ENCODE peak calls at places on chromosome 19, in four cellular contexts. One of them, this sample, is unnamed.

GRCh38 chr19:36849701-36850645 is 703 bp upstream of the ZNF345 start:
- DNase-seq in HepG2: peak
- DNase-seq in A549: no peak
- DNase-seq in K562: peak
- DNase-seq in this sample: peak

GRCh38 chr19:51794865-51795490 is at the start of gene FPR3:
- DNase-seq in HepG2: no peak
- DNase-seq in A549: no peak
- DNase-seq in K562: no peak
- DNase-seq in this sample: no peak

GRCh38 chr19:19642506-19643157 is 825 bp downstream of the GMIP start:
- DNase-seq in HepG2: no peak
- DNase-seq in A549: peak
- DNase-seq in K562: peak
- DNase-seq in this sample: no peak

GRCh38 chr19:35935911-35936737 is at the start of gene LRFN3:
- DNase-seq in HepG2: peak
- DNase-seq in A549: peak
- DNase-seq in K562: peak
- DNase-seq in this sample: peak

GRCh38 chr19:18701250-18701608 is 17.7 kb downstream of the CRTC1 start:
- DNase-seq in HepG2: no peak
- DNase-seq in A549: no peak
- DNase-seq in K562: no peak
- DNase-seq in this sample: no peak

GRCh38 chr19:45641274-45642105 is 2.3 kb upstream of the EML2 start:
- DNase-seq in HepG2: peak
- DNase-seq in A549: peak
- DNase-seq in K562: peak
- DNase-seq in this sample: peak

GRCh38 chr19:33505168-33505567 is 16.4 kb downstream of the PEPD start:
- DNase-seq in HepG2: no peak
- DNase-seq in A549: no peak
- DNase-seq in K562: no peak
- DNase-seq in this sample: no peak

GRCh38 chr19:44704982-44705381 is 6.0 kb downstream of the CEACAM16 start:
- DNase-seq in HepG2: no peak
- DNase-seq in A549: no peak
- DNase-seq in K562: no peak
- DNase-seq in this sample: no peak

GRCh38 chr19:35267818-35268545 is 780 bp upstream of the USF2 start:
- DNase-seq in HepG2: no peak
- DNase-seq in A549: peak
- DNase-seq in K562: peak
- DNase-seq in this sample: peak

GRCh38 chr19:51323481-51323891 is 12.0 kb downstream of the IGLON5 start:
- DNase-seq in HepG2: no peak
- DNase-seq in A549: no peak
- DNase-seq in K562: no peak
- DNase-seq in this sample: no peak

GRCh38 chr19:38388310-38389100 is at the start of gene SPRED3:
- DNase-seq in HepG2: no peak
- DNase-seq in A549: peak
- DNase-seq in K562: no peak
- DNase-seq in this sample: peak

GRCh38 chr19:33388817-33389573 is 15.5 kb downstream of the CEBPG start:
- DNase-seq in HepG2: no peak
- DNase-seq in A549: no peak
- DNase-seq in K562: no peak
- DNase-seq in this sample: no peak

GRCh38 chr19:44640518-44640917 is 3.2 kb upstream of the PVR start:
- DNase-seq in HepG2: no peak
- DNase-seq in A549: no peak
- DNase-seq in K562: no peak
- DNase-seq in this sample: no peak

GRCh38 chr19:50488795-50489194 is 12.1 kb upstream of the GARIN5A start:
- DNase-seq in HepG2: no peak
- DNase-seq in A549: no peak
- DNase-seq in K562: no peak
- DNase-seq in this sample: no peak

GRCh38 chr19:54390942-54391577 is 24.2 kb upstream of the TTYH1 start:
- DNase-seq in HepG2: peak
- DNase-seq in A549: no peak
- DNase-seq in K562: peak
- DNase-seq in this sample: peak

GRCh38 chr19:55753401-55753800 is 5.5 kb upstream of the RFPL4A start:
- DNase-seq in HepG2: no peak
- DNase-seq in A549: no peak
- DNase-seq in K562: no peak
- DNase-seq in this sample: no peak

GRCh38 chr19:10230155-10230903 is 802 bp downstream of the S1PR2 start:
- DNase-seq in HepG2: no peak
- DNase-seq in A549: no peak
- DNase-seq in K562: no peak
- DNase-seq in this sample: peak

GRCh38 chr19:10230904-10231623 is at the start of gene S1PR2:
- DNase-seq in HepG2: peak
- DNase-seq in A549: peak
- DNase-seq in K562: peak
- DNase-seq in this sample: peak

GRCh38 chr19:10228925-10229324 is 2.2 kb downstream of the S1PR2 start:
- DNase-seq in HepG2: peak
- DNase-seq in A549: peak
- DNase-seq in K562: peak
- DNase-seq in this sample: peak

GRCh38 chr19:10233946-10234345 is 2.8 kb upstream of the S1PR2 start:
- DNase-seq in HepG2: no peak
- DNase-seq in A549: no peak
- DNase-seq in K562: no peak
- DNase-seq in this sample: no peak

DNA sequence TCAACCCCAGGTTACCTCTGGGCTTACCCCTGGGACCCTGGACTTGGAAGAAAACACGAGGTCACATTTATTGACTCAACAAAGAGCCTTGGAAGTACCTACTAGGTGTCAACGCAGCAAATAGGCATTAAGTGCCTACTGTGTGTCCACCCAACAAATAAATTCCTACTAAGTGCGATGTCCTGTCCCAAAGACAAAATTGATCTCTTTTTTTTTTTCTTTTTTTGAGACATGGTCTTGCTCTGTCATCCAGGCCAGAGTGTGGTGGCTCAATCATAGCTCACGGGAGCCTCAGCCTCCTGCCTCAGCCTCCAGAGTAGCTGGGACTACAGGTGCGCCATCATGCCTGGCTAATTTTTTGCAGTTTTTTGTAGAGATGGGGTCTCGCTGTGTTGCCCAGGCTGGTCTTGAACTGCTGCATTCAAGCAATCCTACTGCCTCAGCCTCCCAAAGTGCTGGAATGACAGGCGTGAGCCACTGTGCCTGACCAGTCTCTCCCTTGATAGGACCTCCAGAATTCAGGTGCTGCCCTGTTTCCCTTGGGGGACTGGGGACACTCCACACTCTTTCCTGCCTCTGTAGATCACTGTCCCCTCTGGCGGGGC is 595 bp upstream of the S1PR2 start:
- DNase-seq in HepG2: no peak
- DNase-seq in A549: no peak
- DNase-seq in K562: no peak
- DNase-seq in this sample: no peak
- TF ChIP-seq NR3C1 in HepG2: no peak
- TF ChIP-seq NR3C1 in A549: no peak
- TF ChIP-seq NR3C1 in K562: no peak
- TF ChIP-seq NR3C1 in this sample: no peak

GRCh38 chr19:11483176-11484111 is 2.6 kb upstream of the ELAVL3 start:
- DNase-seq in HepG2: no peak
- DNase-seq in A549: no peak
- DNase-seq in K562: no peak
- DNase-seq in this sample: peak
- TF ChIP-seq NR3C1 in HepG2: no peak
- TF ChIP-seq NR3C1 in A549: no peak
- TF ChIP-seq NR3C1 in K562: no peak
- TF ChIP-seq NR3C1 in this sample: no peak

DNA sequence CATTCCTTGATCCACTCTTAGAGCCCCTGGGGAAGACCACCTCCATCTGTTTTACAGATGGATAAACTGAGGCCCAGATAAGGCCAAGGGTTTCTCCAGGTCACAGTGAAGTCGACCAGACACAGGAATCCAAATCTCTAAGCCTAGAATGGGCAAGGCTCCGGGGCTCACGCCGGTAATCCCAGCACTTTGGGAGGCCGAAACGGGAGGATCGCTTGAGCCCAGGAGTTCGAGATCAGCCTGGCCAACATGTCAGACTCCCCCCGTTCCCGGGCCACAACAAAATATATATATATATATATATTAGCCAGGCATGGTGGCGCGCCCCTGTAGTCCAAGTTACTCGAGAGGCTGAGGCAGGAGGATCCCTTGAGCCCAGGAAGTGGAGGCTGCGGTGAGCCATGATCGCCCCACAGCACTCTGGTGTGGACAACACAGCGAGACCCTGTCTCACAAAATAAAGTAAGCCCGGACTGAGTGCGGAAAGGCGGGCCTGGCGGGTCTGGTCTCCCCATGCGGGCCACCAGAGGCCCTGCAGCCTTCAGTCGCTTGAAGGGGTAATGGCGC is 615 bp upstream of the RPL13A start:
- DNase-seq in HepG2: no peak
- DNase-seq in A549: no peak
- DNase-seq in K562: no peak
- DNase-seq in this sample: no peak
- TF ChIP-seq NR3C1 in HepG2: no peak
- TF ChIP-seq NR3C1 in A549: no peak
- TF ChIP-seq NR3C1 in K562: no peak
- TF ChIP-seq NR3C1 in this sample: no peak

GRCh38 chr19:41872384-41872774 is 4.7 kb upstream of the CD79A start:
- DNase-seq in HepG2: no peak
- DNase-seq in A549: no peak
- DNase-seq in K562: no peak
- DNase-seq in this sample: no peak

GRCh38 chr19:41872775-41873647 is 4.1 kb upstream of the CD79A start:
- DNase-seq in HepG2: peak
- DNase-seq in A549: peak
- DNase-seq in K562: peak
- DNase-seq in this sample: peak

GRCh38 chr19:41870401-41870873 is 6.6 kb upstream of the CD79A start:
- DNase-seq in HepG2: no peak
- DNase-seq in A549: no peak
- DNase-seq in K562: no peak
- DNase-seq in this sample: no peak

GRCh38 chr19:41869374-41869955 is 7.6 kb upstream of the CD79A start:
- DNase-seq in HepG2: no peak
- DNase-seq in A549: no peak
- DNase-seq in K562: no peak
- DNase-seq in this sample: no peak

GRCh38 chr19:41871573-41872383 is 5.3 kb upstream of the CD79A start:
- DNase-seq in HepG2: no peak
- DNase-seq in A549: no peak
- DNase-seq in K562: no peak
- DNase-seq in this sample: no peak
- TF ChIP-seq NR3C1 in HepG2: no peak
- TF ChIP-seq NR3C1 in A549: no peak
- TF ChIP-seq NR3C1 in K562: no peak
- TF ChIP-seq NR3C1 in this sample: no peak

DNA sequence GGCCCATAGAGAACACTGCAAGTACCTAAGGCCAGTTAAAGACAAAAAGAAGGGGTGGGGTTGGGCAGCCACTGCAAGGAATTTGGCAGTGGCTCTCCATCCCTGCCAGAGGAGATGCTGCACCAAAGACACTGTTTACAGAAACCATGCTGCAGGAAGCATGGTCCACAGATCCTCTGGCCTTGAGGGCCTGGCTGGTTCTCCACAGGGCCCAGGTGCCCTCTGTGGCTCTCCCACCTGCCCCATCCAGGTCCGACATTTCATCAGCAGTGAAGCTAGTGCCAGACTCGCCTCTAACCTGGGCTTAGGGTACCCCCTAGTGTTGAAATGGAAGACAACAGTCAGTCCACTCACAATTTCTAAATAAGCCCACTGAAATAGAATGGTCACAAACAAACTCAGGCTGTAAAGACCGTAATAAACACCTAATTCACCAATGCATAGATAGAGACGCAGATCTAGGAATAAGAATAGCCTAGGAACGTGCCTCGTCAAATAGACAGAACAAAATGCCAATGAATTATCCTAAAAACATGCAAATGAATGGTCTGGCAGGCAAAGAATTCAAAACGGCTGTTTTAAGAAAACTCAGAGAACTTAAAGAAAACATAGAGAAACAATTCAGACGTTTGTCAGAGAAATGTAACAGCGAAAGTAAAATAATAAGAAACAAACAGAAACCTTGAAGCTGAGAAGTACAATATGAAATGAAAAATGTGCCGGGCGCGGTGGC is 23.3 kb downstream of the LYPD4 start:
- DNase-seq in HepG2: peak
- DNase-seq in A549: peak
- DNase-seq in K562: peak
- DNase-seq in this sample: peak
- TF ChIP-seq NR3C1 in HepG2: no peak
- TF ChIP-seq NR3C1 in A549: no peak
- TF ChIP-seq NR3C1 in K562: no peak
- TF ChIP-seq NR3C1 in this sample: no peak

DNA sequence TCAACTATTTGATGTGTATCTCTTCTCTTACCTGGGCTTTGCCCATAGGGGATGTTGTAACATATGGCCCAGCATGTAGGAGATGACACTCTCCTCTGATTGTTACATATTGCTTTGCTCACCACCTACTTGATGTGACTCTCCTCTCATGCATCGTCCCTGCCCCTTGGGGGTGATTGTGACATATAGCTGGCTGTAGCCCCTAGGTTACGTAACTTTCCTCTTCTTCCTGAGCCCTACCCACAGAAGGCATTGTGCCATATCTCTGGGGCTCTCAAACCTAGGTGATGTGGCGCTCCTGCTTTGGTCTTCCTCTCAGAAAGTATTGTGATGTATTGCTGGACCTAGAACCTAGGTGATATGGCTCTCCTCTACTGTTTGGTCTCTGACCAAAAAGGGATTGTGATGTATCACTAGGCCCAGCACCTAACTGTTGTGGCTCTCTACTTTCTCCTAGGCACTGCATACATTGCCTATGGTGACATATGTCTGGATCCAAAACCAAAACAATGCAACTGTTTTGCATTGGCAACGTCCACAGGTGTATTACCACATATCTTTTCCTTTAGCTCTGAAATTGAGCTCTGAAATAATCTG is 71.9 kb upstream of the ZNF724 start:
- DNase-seq in HepG2: no peak
- DNase-seq in A549: no peak
- DNase-seq in K562: no peak
- DNase-seq in this sample: no peak
- TF ChIP-seq NR3C1 in HepG2: no peak
- TF ChIP-seq NR3C1 in A549: no peak
- TF ChIP-seq NR3C1 in K562: no peak
- TF ChIP-seq NR3C1 in this sample: no peak

This sample was measured in WTC11.